ENCODE peak calls at places on chromosome 15, in five cellular contexts. N is AG04449; J is foreskin fibroblast; T is retinal pigment epithelial cell; Y is activated CD8-positive, alpha-beta T cell treated with anti-CD3 and anti-CD28 coated beads for 36 hours. R is an unnamed sample.
A peak's percentile ranks its signal among the peaks of the same experiment; 100 is the strongest.

GRCh38 chr15:71449956-71450355 is 334.7 kb downstream of the THSD4 start:
- DNase-seq in T (no peak), N (no peak), Y (no peak), J (no peak), R (no peak)

GRCh38 chr15:66744610-66745279 is 42.7 kb downstream of the SMAD6 start:
- DNase-seq in T (no peak), J (no peak), Y (no peak), N (no peak), R (no peak)

GRCh38 chr15:70068783-70069565 is 28.7 kb downstream of the TLE3 start:
- DNase-seq in J (no peak), T (no peak), N (no peak), Y (no peak), R (no peak)

GRCh38 chr15:96332854-96333193 is 2.3 kb downstream of the NR2F2 start:
- DNase-seq in J (peak; percentile 42), Y (no peak), T (no peak), N (no peak), R (no peak)

GRCh38 chr15:63503739-63504246 is 600 bp upstream of the USP3 start:
- DNase-seq in N (no peak), Y (peak; percentile 95), J (peak; percentile 89), T (no peak), R (no peak)

GRCh38 chr15:89361451-89362202 is 27.0 kb upstream of the POLG start:
- DNase-seq in J (peak; percentile 82), N (no peak), T (no peak), Y (peak; percentile 65), R (peak; percentile 5)

GRCh38 chr15:67564590-67565345 is 22.3 kb downstream of the MAP2K5 start:
- DNase-seq in T (no peak), J (no peak), Y (no peak), N (no peak), R (no peak)

GRCh38 chr15:50907866-50908208 is 646 bp upstream of the AP4E1 start:
- DNase-seq in N (no peak), Y (peak; percentile 72), J (peak; percentile 66), T (no peak), R (no peak)

GRCh38 chr15:50058231-50058630 is 60.8 kb downstream of the ATP8B4 start:
- DNase-seq in N (no peak), Y (no peak), J (peak; percentile 46), T (no peak), R (no peak)

GRCh38 chr15:41936155-41936554 is 36.2 kb downstream of the EHD4 start:
- DNase-seq in Y (no peak), N (no peak), J (no peak), T (no peak), R (no peak)

GRCh38 chr15:29613951-29614382 is 208.3 kb downstream of the TJP1 start:
- DNase-seq in J (no peak), T (no peak), N (no peak), Y (no peak), R (no peak)

GRCh38 chr15:75355369-75355768 is 8.5 kb downstream of the NEIL1 start:
- DNase-seq in J (no peak), N (no peak), Y (no peak), T (no peak), R (no peak)

GRCh38 chr15:34812369-34812768 is 17.0 kb upstream of the ACTC1 start:
- DNase-seq in N (peak; percentile 75), J (peak; percentile 72), Y (no peak), T (no peak), R (peak; percentile 46)

GRCh38 chr15:31387483-31388118 is 61.0 kb downstream of the KLF13 start:
- DNase-seq in N (no peak), T (no peak), Y (peak; percentile 58), J (peak; percentile 48), R (peak; percentile 51)

GRCh38 chr15:86915811-86916331 is 836.2 kb downstream of the AGBL1 start:
- DNase-seq in N (peak; percentile 9), J (peak; percentile 0), T (peak; percentile 28), Y (no peak), R (peak; percentile 2)

GRCh38 chr15:81968691-81969090 is 77.1 kb downstream of the MEX3B start:
- DNase-seq in N (no peak), J (no peak), T (no peak), Y (no peak), R (no peak)

GRCh38 chr15:79919090-79919748 is 22.4 kb upstream of the MTHFS start:
- DNase-seq in N (no peak), Y (no peak), T (no peak), J (no peak), R (no peak)

GRCh38 chr15:90911302-90911623 is 8.2 kb downstream of the MAN2A2 start:
- DNase-seq in J (no peak), Y (no peak), N (no peak), T (no peak), R (no peak)

GRCh38 chr15:41125950-41126642 is 10.0 kb upstream of the INO80 start:
- DNase-seq in N (no peak), Y (no peak), J (no peak), T (no peak), R (no peak)

GRCh38 chr15:84734794-84735479 is 13.5 kb upstream of the ZNF592 start:
- DNase-seq in T (no peak), Y (peak; percentile 88), J (peak; percentile 41), N (no peak), R (no peak)

GRCh38 chr15:53861792-53862191 is 102.3 kb upstream of the WDR72 start:
- DNase-seq in Y (no peak), T (no peak), N (no peak), J (no peak), R (no peak)

GRCh38 chr15:91548588-91548987 is 304.9 kb upstream of the SLCO3A1 start:
- DNase-seq in Y (no peak), N (no peak), J (no peak), T (no peak), R (no peak)

GRCh38 chr15:47987908-47988532 is 132.8 kb upstream of the SLC24A5 start:
- DNase-seq in J (peak; percentile 78), Y (peak; percentile 35), T (no peak), N (peak; percentile 23), R (peak; percentile 32)

GRCh38 chr15:79115461-79115860 is 24.9 kb upstream of the RASGRF1 start:
- DNase-seq in T (no peak), J (no peak), Y (no peak), N (no peak), R (no peak)

GRCh38 chr15:74839526-74840395 is 3.2 kb downstream of the ULK3 start:
- DNase-seq in N (no peak), T (no peak), Y (no peak), J (no peak), R (no peak)

GRCh38 chr15:83565133-83565532 is 88.8 kb upstream of the ADAMTSL3 start:
- DNase-seq in N (no peak), T (no peak), J (no peak), Y (no peak), R (no peak)

GRCh38 chr15:65258863-65259262 is 27.8 kb downstream of the PARP16 start:
- DNase-seq in J (peak; percentile 68), Y (no peak), T (no peak), N (no peak), R (peak; percentile 21)

GRCh38 chr15:65249641-65250040 is 37.0 kb downstream of the PARP16 start:
- DNase-seq in Y (peak; percentile 94), J (no peak), T (no peak), N (no peak), R (no peak)

GRCh38 chr15:65259367-65259781 is 27.3 kb downstream of the PARP16 start:
- DNase-seq in J (peak; percentile 61), N (no peak), Y (no peak), T (no peak), R (no peak)

GRCh38 chr15:65258370-65258769 is 28.3 kb downstream of the PARP16 start:
- DNase-seq in Y (no peak), J (no peak), T (no peak), N (no peak), R (no peak)

DNA sequence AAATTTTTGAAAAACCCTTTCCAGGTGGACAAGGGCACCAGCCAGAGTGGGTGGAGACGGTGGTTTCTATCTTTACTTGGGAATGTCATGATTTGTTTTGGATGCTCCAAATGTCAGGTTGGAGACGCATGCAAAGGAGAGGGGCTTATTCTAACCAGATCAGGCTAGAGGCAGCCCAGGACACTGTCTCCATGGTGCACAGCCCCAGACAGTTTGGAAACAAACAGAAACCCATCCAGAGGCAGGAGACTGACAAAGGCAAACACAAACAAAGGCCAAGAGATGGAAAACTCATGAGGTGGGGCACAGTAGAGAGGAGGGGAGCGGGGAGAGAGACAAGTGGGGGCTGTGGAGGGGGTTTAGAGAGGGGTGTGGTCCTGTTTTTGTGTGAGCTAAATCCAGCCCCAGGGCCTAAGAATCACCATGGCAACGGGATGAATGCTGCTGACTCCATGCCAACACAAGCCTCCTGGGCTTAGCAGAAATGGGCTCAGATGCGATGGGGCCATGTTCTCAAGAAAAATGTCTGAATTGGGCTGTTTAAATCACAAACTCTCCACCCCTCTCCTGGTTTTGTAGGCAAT is 32.4 kb downstream of the PARP16 start:
- DNase-seq in T (no peak), J (no peak), Y (no peak), N (no peak), R (no peak)
- TF ChIP-seq CTCF in T (no peak), J (no peak), Y (no peak), N (no peak), R (no peak)

DNA sequence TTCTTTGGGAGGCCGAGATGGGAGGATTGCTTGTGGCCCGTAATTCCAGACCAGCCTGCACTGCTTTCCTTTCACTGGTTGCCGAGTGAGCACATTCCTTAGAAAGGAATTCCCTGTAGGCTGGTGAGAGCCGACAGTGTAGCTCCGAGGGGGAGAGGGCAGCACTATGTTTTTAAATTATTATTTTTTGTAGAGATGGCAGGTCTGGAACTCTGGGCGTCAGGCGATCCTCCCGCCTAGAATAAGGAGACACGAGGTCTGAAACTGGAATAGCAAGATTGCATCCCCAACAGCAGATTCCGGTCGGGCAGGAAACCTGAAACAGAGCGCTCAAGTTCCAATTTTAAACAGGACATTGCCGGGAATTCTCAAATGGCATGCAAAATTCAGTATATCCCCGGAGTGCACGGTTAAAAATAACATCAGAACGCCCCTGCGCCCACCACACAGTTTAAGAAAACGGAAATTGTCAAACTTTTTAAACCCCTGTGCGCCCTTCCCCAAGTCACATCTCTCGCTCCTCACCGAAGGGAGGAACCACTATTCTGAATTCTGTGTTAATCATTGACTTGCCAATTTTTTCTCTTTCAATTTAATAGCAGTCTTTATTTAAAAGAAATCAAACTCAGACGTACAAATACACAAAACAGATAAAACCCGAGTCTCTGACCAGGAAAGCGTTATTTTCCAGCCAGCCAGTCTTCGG is 637 bp upstream of the RNU5B-1 start:
- DNase-seq in N (no peak), Y (peak; percentile 86), T (no peak), J (peak; percentile 77), R (no peak)
- TF ChIP-seq CTCF in N (no peak), Y (no peak), T (no peak), J (no peak), R (no peak)

GRCh38 chr15:58056015-58056414 is 9.5 kb downstream of the ALDH1A2 start:
- DNase-seq in T (no peak), J (no peak), Y (no peak), N (no peak), R (no peak)
- TF ChIP-seq CTCF in T (peak; percentile 38), J (peak; percentile 11), Y (no peak), N (no peak), R (peak; percentile 17)

DNA sequence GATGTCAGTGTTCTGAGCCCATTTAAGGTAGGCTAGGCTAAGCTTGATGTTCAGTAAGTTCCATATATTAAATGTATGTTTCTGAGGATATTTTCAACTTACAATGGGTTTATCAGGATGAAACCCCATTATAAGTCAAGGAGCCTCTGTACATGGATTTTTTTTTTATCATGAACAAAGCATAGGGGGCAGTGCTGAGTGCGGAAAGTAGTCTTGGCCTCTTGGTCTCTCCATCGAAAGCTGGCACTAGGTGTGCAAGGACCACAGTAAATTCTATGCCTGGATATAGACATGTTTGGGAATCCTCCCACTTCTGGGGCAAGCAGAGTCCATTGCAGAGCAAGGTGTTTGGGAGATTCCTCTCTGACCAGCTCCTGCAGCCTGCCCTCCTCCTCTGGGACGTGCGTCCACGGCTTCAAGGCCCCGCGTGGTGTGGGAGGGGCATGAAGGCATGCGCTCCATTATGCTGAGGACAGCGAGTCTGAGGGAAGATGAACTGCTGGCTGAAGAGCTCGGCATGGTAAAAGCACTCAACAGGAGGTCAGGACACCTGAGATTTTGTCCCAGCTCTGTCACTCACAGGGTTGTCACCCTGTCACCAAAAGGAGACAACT is 122.9 kb upstream of the LIPC start:
- DNase-seq in J (no peak), Y (no peak), N (no peak), T (no peak), R (no peak)
- TF ChIP-seq CTCF in J (no peak), Y (no peak), N (no peak), T (no peak), R (peak; percentile 3)